ENCODE peak calls at places on chromosomes 11 and 22, in eight cellular contexts. P is GM06990, M is mammary epithelial cell, I is bronchial epithelial cell, L is AG09319, V is AG10803, A is ovary, O is endothelial cell. G is an unnamed sample.

GRCh38 chr22:23531966-23532735 is 47.9 kb downstream of the IGLL1 start:
- DNase-seq in I (no peak), O (no peak), L (no peak), P (no peak), M (no peak), V (no peak), A (peak), G (peak)

GRCh38 chr11:13333456-13333957 is 55.9 kb downstream of the BMAL1 start:
- DNase-seq in L (no peak), M (peak), V (no peak), P (no peak), I (peak), A (no peak), O (no peak), G (no peak)

GRCh38 chr11:114192841-114193389 is 103.3 kb upstream of the NNMT start:
- DNase-seq in I (no peak), P (no peak), A (no peak), L (no peak), M (no peak), O (no peak), V (no peak), G (no peak)

GRCh38 chr11:11463397-11463796 is 110.3 kb upstream of the CSNK2A3 start:
- DNase-seq in I (no peak), A (no peak), M (no peak), L (no peak), V (peak), O (no peak), P (no peak), G (no peak)

GRCh38 chr11:2219318-2220017 is 47.9 kb upstream of the TH start:
- DNase-seq in A (peak), I (no peak), L (no peak), O (no peak), P (no peak), M (no peak), V (no peak), G (no peak)

GRCh38 chr11:70324354-70325115 is 54.0 kb downstream of the PPFIA1 start:
- DNase-seq in P (peak), V (no peak), I (no peak), M (no peak), O (no peak), L (no peak), A (no peak), G (no peak)

GRCh38 chr11:95588821-95589220 is 200.8 kb downstream of the FAM76B start:
- DNase-seq in A (no peak), L (no peak), V (no peak), O (no peak), M (no peak), P (no peak), I (no peak), G (no peak)

GRCh38 chr11:3169952-3170755 is 5.0 kb upstream of the OSBPL5 start:
- DNase-seq in A (no peak), M (no peak), I (peak), P (no peak), O (no peak), L (no peak), V (no peak), G (peak)

GRCh38 chr11:61141601-61142028 is 19.6 kb downstream of the VPS37C start:
- DNase-seq in M (no peak), O (no peak), V (no peak), I (no peak), A (peak), P (no peak), L (no peak), G (no peak)

GRCh38 chr22:29073618-29074275 is 912 bp downstream of the KREMEN1 start:
- DNase-seq in M (no peak), I (peak), A (peak), V (peak), P (no peak), L (no peak), O (peak), G (no peak)

GRCh38 chr11:75777461-75778110 is 9.0 kb downstream of the DGAT2 start:
- DNase-seq in V (no peak), O (no peak), A (no peak), L (no peak), M (no peak), P (no peak), I (peak), G (peak)

GRCh38 chr11:13114566-13115465 is 105.7 kb downstream of the RASSF10 start:
- DNase-seq in L (no peak), P (no peak), I (no peak), O (no peak), M (no peak), A (no peak), V (no peak), G (no peak)

DNA sequence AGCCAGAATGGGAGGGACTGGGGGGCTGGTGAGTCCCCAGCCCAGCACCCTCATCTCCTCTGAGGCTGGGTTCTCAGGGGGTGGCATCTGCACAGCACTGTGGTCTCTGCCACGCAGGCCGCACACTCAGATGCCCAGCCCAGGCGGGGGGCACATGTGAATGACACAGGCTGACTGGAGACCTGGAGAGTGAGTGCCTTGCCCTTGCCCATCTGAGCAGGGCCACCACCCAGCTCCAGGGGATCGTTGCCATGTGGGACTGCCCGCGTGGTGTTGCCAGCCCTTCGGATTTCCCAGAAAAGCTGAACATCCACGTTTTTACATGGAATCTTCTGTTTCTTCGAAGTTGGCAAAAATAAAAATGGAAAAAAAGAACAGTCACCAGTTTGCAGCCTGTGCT is 18.9 kb downstream of the PRDM11 start:
- DNase-seq in A (no peak), V (no peak), P (no peak), O (no peak), I (no peak), L (no peak), M (no peak), G (peak)
- TF ChIP-seq CTCF in A (no peak), V (no peak), P (no peak), O (no peak), I (no peak), L (no peak), M (no peak), G (no peak)

GRCh38 chr11:22832315-22833041 is 2.9 kb upstream of the SVIP start:
- DNase-seq in L (no peak), O (no peak), A (no peak), V (no peak), M (peak), P (no peak), I (peak), G (no peak)

GRCh38 chr11:22828373-22828772 is 1.2 kb downstream of the SVIP start:
- DNase-seq in I (no peak), P (no peak), V (no peak), A (no peak), L (no peak), O (no peak), M (no peak), G (no peak)

GRCh38 chr11:22829231-22830081 is at the start of gene SVIP:
- DNase-seq in M (peak), P (peak), A (peak), V (peak), L (peak), I (peak), O (peak), G (peak)

GRCh38 chr11:22830082-22830414 is 447 bp upstream of the SVIP start:
- DNase-seq in L (no peak), O (no peak), M (no peak), V (no peak), A (no peak), I (no peak), P (no peak), G (no peak)
- TF ChIP-seq CTCF in L (no peak), O (no peak), M (no peak), V (no peak), A (no peak), I (no peak), P (no peak), G (peak)

GRCh38 chr11:65592840-65593517 is 2.6 kb downstream of the KCNK7 start:
- DNase-seq in L (no peak), I (peak), P (no peak), O (no peak), M (peak), V (no peak), A (no peak), G (no peak)

GRCh38 chr11:65589444-65590239 is 6.0 kb downstream of the KCNK7 start:
- DNase-seq in A (peak), O (no peak), V (no peak), M (no peak), P (peak), I (no peak), L (no peak), G (no peak)

GRCh38 chr11:65590240-65590738 is 5.3 kb downstream of the KCNK7 start:
- DNase-seq in V (no peak), O (no peak), L (no peak), A (peak), M (no peak), I (no peak), P (no peak), G (no peak)

GRCh38 chr11:65593518-65594414 is 1.8 kb downstream of the KCNK7 start:
- DNase-seq in I (no peak), L (no peak), P (no peak), O (peak), A (no peak), V (no peak), M (no peak), G (no peak)

DNA sequence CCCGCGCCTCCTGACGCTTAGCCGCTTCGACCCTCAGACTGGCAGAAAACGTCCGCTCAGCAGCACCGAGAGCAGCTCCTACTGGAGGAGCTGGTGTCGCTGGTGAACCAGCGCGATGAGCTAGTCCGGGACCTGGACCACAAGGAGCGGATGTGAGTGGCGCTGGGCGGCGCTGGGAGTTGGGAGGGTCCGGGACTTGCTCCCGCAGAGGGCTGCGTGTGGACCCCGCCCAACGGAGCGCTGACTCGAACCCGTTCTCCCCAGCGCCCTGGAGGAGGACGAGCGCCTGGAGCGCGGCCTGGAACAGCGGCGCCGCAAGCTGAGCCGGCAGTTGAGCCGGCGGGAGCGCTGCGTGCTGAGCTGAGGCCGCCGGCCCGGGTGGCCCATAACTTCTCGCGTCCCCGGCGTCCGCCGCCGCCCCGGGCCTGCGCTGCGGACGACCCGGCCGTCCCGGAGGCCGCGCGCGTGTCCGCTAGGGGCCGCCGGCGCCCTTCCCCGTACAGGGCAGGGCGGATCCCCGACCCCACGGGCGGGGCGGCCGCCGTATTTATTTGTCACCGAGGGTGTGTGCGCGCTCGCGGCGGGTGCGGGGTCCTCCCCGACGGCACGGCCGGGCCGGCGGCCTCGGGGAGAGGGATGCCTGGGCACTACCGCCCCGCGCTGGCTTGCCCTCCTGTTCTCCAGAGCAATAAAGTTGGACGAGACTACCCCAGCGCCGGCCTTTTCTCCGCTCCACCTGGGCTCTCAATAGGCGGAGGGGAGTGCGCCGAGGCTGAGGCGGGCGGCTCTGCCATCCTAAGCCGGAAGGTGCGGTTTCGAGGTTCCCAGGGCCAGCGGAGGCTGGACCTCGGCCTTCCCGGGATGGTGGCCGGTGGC is 3.4 kb downstream of the KCNK7 start:
- DNase-seq in M (no peak), V (no peak), A (no peak), O (peak), P (no peak), L (no peak), I (no peak), G (no peak)
- TF ChIP-seq CTCF in M (no peak), V (no peak), A (no peak), O (no peak), P (no peak), L (no peak), I (no peak), G (no peak)

DNA sequence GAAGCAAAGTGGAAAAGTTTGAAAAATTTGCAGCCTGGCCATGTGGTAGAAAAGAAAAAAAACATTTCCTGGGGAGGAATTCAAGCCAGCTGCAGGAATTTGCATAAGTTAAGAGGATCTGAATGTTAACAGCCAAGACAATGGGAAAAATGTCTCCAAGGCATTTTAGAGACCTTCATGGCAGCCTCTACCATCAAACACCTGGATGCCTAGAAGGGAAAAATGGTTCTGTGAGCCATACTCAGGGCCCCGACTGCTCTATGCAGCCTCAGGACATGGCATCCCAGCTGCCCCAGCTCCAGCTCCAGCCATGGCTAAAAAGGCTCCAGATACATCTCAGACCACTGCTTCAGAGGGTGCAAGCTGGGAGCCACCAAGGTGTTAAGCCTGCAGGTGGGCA is 149.1 kb upstream of the SOX6 start:
- DNase-seq in V (no peak), A (no peak), L (no peak), I (no peak), M (no peak), O (no peak), P (no peak), G (no peak)
- TF ChIP-seq CTCF in V (no peak), A (no peak), L (no peak), I (no peak), M (no peak), O (no peak), P (no peak), G (no peak)

GRCh38 chr11:126871792-126872191 is 128.8 kb downstream of the KIRREL3 start:
- DNase-seq in O (no peak), V (peak), L (no peak), A (no peak), P (no peak), M (no peak), I (no peak), G (no peak)

GRCh38 chr11:126878892-126879291 is 121.7 kb downstream of the KIRREL3 start:
- DNase-seq in V (no peak), A (no peak), L (no peak), O (no peak), M (no peak), I (no peak), P (no peak), G (no peak)

GRCh38 chr11:126874276-126874675 is 126.3 kb downstream of the KIRREL3 start:
- DNase-seq in O (no peak), I (no peak), M (no peak), L (no peak), V (peak), P (no peak), A (no peak), G (no peak)

GRCh38 chr11:126879516-126879915 is 121.1 kb downstream of the KIRREL3 start:
- DNase-seq in A (no peak), P (no peak), V (no peak), O (no peak), I (no peak), L (no peak), M (no peak), G (no peak)

GRCh38 chr11:126874831-126875230 is 125.7 kb downstream of the KIRREL3 start:
- DNase-seq in O (no peak), I (no peak), A (no peak), L (no peak), P (no peak), V (no peak), M (no peak), G (no peak)
- TF ChIP-seq CTCF in O (peak), I (no peak), A (no peak), L (peak), P (peak), V (peak), M (no peak), G (peak)

DNA sequence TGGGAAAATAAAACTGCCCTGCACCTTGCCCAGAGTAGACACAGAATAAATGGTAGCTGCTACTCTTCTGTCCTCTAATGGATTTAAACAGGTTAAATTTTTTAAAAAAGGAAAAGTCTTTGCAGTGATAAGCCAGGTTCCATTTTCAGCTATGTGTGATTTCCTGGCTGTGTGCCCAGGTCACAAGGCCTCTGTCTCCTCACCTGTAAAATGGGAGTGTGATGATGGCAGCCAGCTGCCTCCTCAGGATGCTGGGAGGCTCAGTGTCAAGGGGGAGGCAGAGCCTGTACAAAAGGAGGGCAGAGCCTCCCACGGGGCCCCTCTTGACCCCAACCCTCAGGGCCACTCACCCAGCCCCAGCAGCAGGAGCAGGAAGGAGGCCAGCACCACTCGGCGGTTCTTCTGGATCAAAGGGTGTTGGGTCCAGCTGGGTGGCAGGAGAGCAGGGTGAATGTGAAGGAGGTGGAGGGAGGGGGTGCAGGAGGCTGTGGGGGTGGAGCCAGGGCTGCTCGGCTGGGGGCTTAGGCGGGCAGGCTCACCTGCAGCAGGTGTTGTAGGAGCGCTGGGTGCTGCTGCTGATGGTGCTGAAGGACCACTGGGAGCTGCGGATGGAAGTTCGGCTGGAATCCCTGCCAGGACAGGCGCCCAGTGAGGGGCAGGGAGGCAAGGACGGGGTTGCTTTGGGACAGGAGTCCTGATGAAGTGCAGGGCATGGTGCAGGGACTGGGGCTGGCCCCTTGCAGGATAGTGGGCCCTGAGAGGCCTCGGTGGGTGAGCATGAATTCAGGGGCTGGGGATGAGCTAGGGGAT is 1.9 kb downstream of the TMEM134 start:
- DNase-seq in I (no peak), L (no peak), O (no peak), V (no peak), A (no peak), M (no peak), P (peak), G (peak)
- TF ChIP-seq CTCF in I (no peak), L (no peak), O (no peak), V (no peak), A (no peak), M (no peak), P (no peak), G (no peak)

DNA sequence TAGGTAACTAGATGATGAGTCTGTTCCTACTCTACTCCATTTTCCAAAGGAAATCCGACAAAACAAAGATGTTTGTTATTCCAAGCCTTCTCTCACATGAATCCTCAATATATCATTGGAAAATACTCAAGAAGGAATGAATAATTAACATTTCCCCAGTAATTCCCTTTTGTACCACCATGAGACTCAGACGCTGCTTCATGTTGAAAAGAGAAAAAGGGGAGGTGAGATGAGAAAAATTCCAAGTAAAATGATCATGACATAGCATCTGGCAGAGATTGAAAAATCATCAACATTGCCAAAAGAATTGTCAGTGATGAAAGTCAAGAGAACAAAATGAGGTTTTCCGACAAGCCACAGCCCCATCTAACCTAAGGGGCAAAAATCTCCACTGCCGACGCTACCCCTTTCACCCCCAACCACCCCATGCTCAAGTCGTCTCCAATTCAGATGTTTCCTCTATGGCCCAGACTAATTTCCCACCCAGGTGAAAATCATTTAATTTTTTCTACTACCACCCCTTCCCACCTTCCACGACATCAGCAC is 1.3 kb downstream of the RAB6A start:
- DNase-seq in V (peak), A (no peak), I (peak), L (no peak), M (no peak), O (no peak), P (no peak), G (no peak)
- TF ChIP-seq CTCF in V (peak), A (peak), I (no peak), L (peak), M (peak), O (no peak), P (no peak), G (peak)